ENCODE peak calls at places on chromosome 19, in four cellular contexts. W is H1, X is SK-N-SH, N is K562. T is an unnamed sample.

GRCh38 chr19:9871626-9872338 is 36.7 kb downstream of the PIN1 start:
- DNase-seq in W (no peak), X (no peak), N (no peak), T (no peak)

GRCh38 chr19:4388171-4389063 is 11.9 kb downstream of the SH3GL1 start:
- DNase-seq in W (no peak), X (no peak), N (no peak), T (no peak)

GRCh38 chr19:17125728-17126677 is 50.4 kb downstream of the MYO9B start:
- DNase-seq in W (no peak), X (peak; percentile 83), N (no peak), T (no peak)

GRCh38 chr19:10167459-10167858 is 27.3 kb downstream of the DNMT1 start:
- DNase-seq in W (no peak), X (no peak), N (no peak), T (no peak)

GRCh38 chr19:2610637-2611482 is 91.6 kb downstream of the GNG7 start:
- DNase-seq in W (peak; percentile 80), X (peak; percentile 92), N (peak; percentile 87), T (peak; percentile 98)

GRCh38 chr19:383922-384800 is 24.8 kb downstream of the C2CD4C start:
- DNase-seq in W (peak; percentile 41), X (peak; percentile 84), N (peak; percentile 52), T (peak; percentile 83)

GRCh38 chr19:13066933-13067831 is 35.5 kb downstream of the LYL1 start:
- DNase-seq in W (no peak), X (no peak), N (no peak), T (no peak)

GRCh38 chr19:39156891-39157230 is 31.3 kb downstream of the PAK4 start:
- DNase-seq in W (no peak), X (no peak), N (no peak), T (no peak)

GRCh38 chr19:51784922-51785690 is 9.9 kb upstream of the FPR3 start:
- DNase-seq in W (no peak), X (no peak), N (no peak), T (no peak)

GRCh38 chr19:54928299-54928698 is 19.0 kb downstream of the NLRP7 start:
- DNase-seq in W (no peak), X (no peak), N (peak; percentile 39), T (no peak)
- TF ChIP-seq TEAD4 in W (no peak), X (no peak), N (no peak), T (no peak)

GRCh38 chr19:1473056-1473400 is 6.0 kb downstream of the C19orf25 start:
- DNase-seq in W (no peak), X (no peak), N (no peak), T (no peak)

GRCh38 chr19:1472227-1473055 is 6.6 kb downstream of the C19orf25 start:
- DNase-seq in W (no peak), X (peak; percentile 69), N (no peak), T (peak; percentile 10)

GRCh38 chr19:1474011-1474764 is 4.8 kb downstream of the C19orf25 start:
- DNase-seq in W (no peak), X (peak; percentile 55), N (no peak), T (peak; percentile 11)

GRCh38 chr19:1474765-1475351 is 4.2 kb downstream of the C19orf25 start:
- DNase-seq in W (no peak), X (peak; percentile 25), N (no peak), T (no peak)

DNA sequence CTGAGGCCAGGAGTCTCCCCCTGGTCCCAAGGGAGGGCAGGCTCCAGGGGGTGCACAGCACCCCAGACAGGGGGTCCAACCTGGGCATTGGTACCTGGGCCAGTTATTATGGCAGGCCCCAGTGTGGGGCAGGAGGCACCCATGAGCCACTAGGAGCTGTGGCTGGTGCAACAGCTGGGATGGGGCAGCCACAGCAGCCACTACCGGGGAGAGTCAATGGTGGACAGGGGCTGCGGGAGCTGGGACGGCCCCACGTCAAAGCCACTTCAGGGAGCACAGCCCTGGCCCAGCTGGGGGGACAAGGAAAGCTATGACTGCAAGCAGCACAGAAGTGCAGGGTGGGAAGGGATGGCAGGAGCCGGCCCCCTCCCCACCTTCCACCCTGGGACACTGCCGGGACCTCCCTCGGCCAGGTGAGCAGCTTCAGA is 5.6 kb downstream of the C19orf25 start:
- DNase-seq in W (no peak), X (peak; percentile 58), N (no peak), T (peak; percentile 15)
- TF ChIP-seq MAX in W (no peak), X (no peak), N (no peak), T (no peak)

GRCh38 chr19:7851623-7852500 is 21.8 kb downstream of the EVI5L start:
- DNase-seq in W (no peak), X (no peak), N (no peak), T (no peak)

GRCh38 chr19:7850429-7850819 is 20.4 kb downstream of the EVI5L start:
- DNase-seq in W (no peak), X (peak; percentile 60), N (no peak), T (no peak)

GRCh38 chr19:7852851-7853759 is 21.1 kb downstream of the PRR36 start:
- DNase-seq in W (no peak), X (peak; percentile 97), N (peak; percentile 97), T (peak; percentile 96)

GRCh38 chr19:7849631-7850428 is 19.8 kb downstream of the EVI5L start:
- DNase-seq in W (no peak), X (no peak), N (no peak), T (no peak)

GRCh38 chr19:7850975-7851622 is 21.1 kb downstream of the EVI5L start:
- DNase-seq in W (no peak), X (no peak), N (no peak), T (no peak)
- TF ChIP-seq TEAD4 in W (no peak), X (no peak), N (no peak), T (no peak)

DNA sequence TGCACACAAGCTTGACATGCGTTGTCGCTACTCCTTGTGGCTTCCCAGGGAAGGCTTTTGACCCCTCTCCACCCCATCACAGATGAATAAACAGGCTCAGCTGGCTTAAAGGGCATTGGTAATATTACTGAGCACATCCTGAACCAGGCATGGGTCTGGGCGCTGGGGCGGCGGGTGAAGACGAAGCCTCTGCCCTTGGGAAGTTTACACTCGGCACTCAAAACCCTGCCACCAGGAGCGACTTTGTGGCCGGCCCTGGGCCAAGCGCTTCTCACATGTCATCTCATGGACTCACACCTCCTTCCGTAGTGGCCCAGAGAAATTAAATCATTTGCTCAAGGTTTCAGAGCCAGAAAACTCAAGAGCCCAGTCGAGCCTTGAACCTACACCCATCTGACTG is 32.6 kb upstream of the ASF1B start:
- DNase-seq in W (no peak), X (no peak), N (no peak), T (no peak)
- TF ChIP-seq MAX in W (no peak), X (no peak), N (no peak), T (no peak)

GRCh38 chr19:33208371-33208770 is 14.2 kb downstream of the LRP3 start:
- DNase-seq in W (no peak), X (peak; percentile 26), N (no peak), T (no peak)
- TF ChIP-seq TEAD4 in W (no peak), X (no peak), N (no peak), T (no peak)

DNA sequence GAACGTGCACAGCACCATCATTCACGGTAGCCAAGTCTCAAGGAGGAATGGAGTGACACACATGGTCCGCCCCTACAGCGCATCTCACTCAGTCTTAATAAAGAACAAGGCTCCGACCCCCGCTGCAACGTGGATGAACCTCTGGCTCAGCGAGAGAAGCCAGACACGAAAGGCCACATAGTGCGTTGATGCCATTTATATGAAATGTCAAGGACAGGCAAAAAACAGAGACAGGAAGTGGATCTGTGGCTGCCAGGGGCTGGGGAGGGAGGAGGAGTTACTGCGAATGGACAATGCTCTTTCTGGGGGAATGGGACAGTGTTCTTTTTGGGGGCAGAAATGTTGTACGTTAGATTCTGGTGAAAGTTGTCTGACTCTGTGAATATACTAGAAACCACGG is 7.7 kb downstream of the CAPS start:
- DNase-seq in W (no peak), X (no peak), N (no peak), T (no peak)
- TF ChIP-seq MAX in W (no peak), X (no peak), N (no peak), T (no peak)

GRCh38 chr19:18428173-18428836 is 9.1 kb downstream of the SSBP4 start:
- DNase-seq in W (no peak), X (no peak), N (no peak), T (no peak)
- TF ChIP-seq TEAD4 in W (no peak), X (no peak), N (no peak), T (no peak)

GRCh38 chr19:40959338-40959737 is 31.7 kb upstream of the CYP2B6 start:
- DNase-seq in W (no peak), X (no peak), N (no peak), T (no peak)

GRCh38 chr19:40960780-40961179 is 30.3 kb upstream of the CYP2B6 start:
- DNase-seq in W (no peak), X (no peak), N (no peak), T (no peak)

GRCh38 chr19:40960062-40960685 is 30.9 kb upstream of the CYP2B6 start:
- DNase-seq in W (no peak), X (no peak), N (no peak), T (no peak)

GRCh38 chr19:40962460-40962961 is 28.6 kb upstream of the CYP2B6 start:
- DNase-seq in W (no peak), X (no peak), N (no peak), T (no peak)
- TF ChIP-seq MAX in W (no peak), X (no peak), N (no peak), T (no peak)